ENCODE peak calls at places on chromosome 2, in six cellular contexts. X is activated CD4-positive, alpha-beta T cell treated with anti-CD3 and anti-CD28 coated beads, Interleukin-2, amount 50 U/mL, for 48 hours; H is HTR-8/SVneo; D is stimulated activated CD4-positive, alpha-beta T cell treated with anti-CD3 and anti-CD28 coated beads, Interleukin-2, amount 100 ng/mL, for 48 hours; B is activated CD8-positive, alpha-beta memory T cell treated with anti-CD3 and anti-CD28 coated beads, Interleukin-2, amount 10 ng/mL, durations not matched to agents 7 days and 5 days; W is NCI-H1105. A is an unnamed sample.

GRCh38 chr2:223585691-223586090 is 16.5 kb downstream of the SCG2 start:
- DNase-seq in B (no peak), H (no peak), D (no peak), W (peak; percentile 64), X (no peak), A (peak; percentile 39)

GRCh38 chr2:106983305-106983704 is 97.3 kb upstream of the ST6GAL2 start:
- DNase-seq in B (no peak), H (no peak), W (no peak), X (no peak), D (no peak), A (no peak)

GRCh38 chr2:190023860-190024259 is 38.7 kb downstream of the MSTN start:
- DNase-seq in X (no peak), W (peak; percentile 33), B (no peak), H (peak; percentile 20), D (no peak), A (peak; percentile 13)

GRCh38 chr2:70958759-70959158 is 19.7 kb upstream of the ANKRD53 start:
- DNase-seq in D (no peak), H (no peak), W (no peak), B (peak; percentile 39), X (no peak), A (no peak)

GRCh38 chr2:225027061-225027762 is 15.1 kb downstream of the DOCK10 start:
- DNase-seq in H (no peak), W (no peak), D (no peak), B (no peak), X (no peak), A (no peak)

GRCh38 chr2:1603059-1603458 is 141.3 kb downstream of the PXDN start:
- DNase-seq in W (no peak), D (no peak), B (no peak), H (no peak), X (no peak), A (no peak)

GRCh38 chr2:193793914-193794313 is 1599.2 kb upstream of the TMEFF2 start:
- DNase-seq in W (no peak), D (no peak), X (no peak), H (peak; percentile 3), B (no peak), A (no peak)

GRCh38 chr2:9050122-9050809 is 46.8 kb upstream of the MBOAT2 start:
- DNase-seq in D (no peak), X (no peak), B (no peak), W (no peak), H (no peak), A (no peak)

GRCh38 chr2:239790721-239791120 is 234.4 kb downstream of the NDUFA10 start:
- DNase-seq in B (no peak), X (no peak), D (no peak), W (no peak), H (no peak), A (no peak)

GRCh38 chr2:173373286-173373685 is 18.6 kb downstream of the CDCA7 start:
- DNase-seq in D (no peak), B (no peak), W (no peak), X (no peak), H (no peak), A (no peak)

GRCh38 chr2:68441179-68441993 is 25.7 kb downstream of the FBXO48 start:
- DNase-seq in W (peak; percentile 75), X (peak; percentile 86), D (peak; percentile 84), B (peak; percentile 94), H (peak; percentile 45), A (peak; percentile 93)

GRCh38 chr2:84636080-84636971 is 120.0 kb downstream of the DNAH6 start:
- DNase-seq in W (no peak), B (no peak), D (no peak), H (no peak), X (no peak), A (no peak)

GRCh38 chr2:95305341-95306058 is 8.4 kb downstream of the KCNIP3 start:
- DNase-seq in X (no peak), B (no peak), H (no peak), W (no peak), D (no peak), A (no peak)

GRCh38 chr2:62461707-62462106 is 44.3 kb downstream of the TMEM17 start:
- DNase-seq in W (no peak), H (no peak), B (no peak), X (no peak), D (no peak), A (peak; percentile 71)

GRCh38 chr2:182870227-182870626 is 3.8 kb upstream of the FRZB start:
- DNase-seq in X (peak; percentile 11), H (no peak), D (no peak), W (no peak), B (no peak), A (no peak)

GRCh38 chr2:207239222-207239674 is 73.5 kb upstream of the KLF7 start:
- DNase-seq in H (peak; percentile 83), D (no peak), B (no peak), W (no peak), X (peak; percentile 62), A (peak; percentile 99)

GRCh38 chr2:217451634-217452033 is 551.2 kb downstream of the TNS1 start:
- DNase-seq in B (no peak), X (no peak), W (no peak), H (peak; percentile 42), D (no peak), A (no peak)

GRCh38 chr2:110097506-110098220 is 18.0 kb downstream of the MALL start:
- DNase-seq in B (no peak), D (no peak), W (no peak), H (no peak), X (no peak), A (no peak)

GRCh38 chr2:232633413-232634318 is at the start of gene EFHD1:
- DNase-seq in B (peak; percentile 64), W (peak; percentile 60), X (peak; percentile 68), H (peak; percentile 75), D (peak; percentile 46), A (peak; percentile 59)

GRCh38 chr2:192783643-192784042 is 588.9 kb upstream of the TMEFF2 start:
- DNase-seq in B (no peak), W (no peak), X (no peak), D (no peak), H (no peak), A (no peak)

GRCh38 chr2:180742809-180743208 is 237.6 kb upstream of the UBE2E3 start:
- DNase-seq in X (no peak), B (no peak), W (no peak), H (peak; percentile 62), D (no peak), A (no peak)

GRCh38 chr2:191959209-191959608 is 112.3 kb upstream of the CAVIN2 start:
- DNase-seq in H (no peak), W (peak; percentile 36), X (no peak), D (no peak), B (no peak), A (no peak)

GRCh38 chr2:88684519-88684918 is 7.0 kb upstream of the RPIA start:
- DNase-seq in B (no peak), D (no peak), W (no peak), H (no peak), X (no peak), A (no peak)

GRCh38 chr2:208698114-208698513 is 291.5 kb downstream of the PTH2R start:
- DNase-seq in B (no peak), X (no peak), H (no peak), D (no peak), W (no peak), A (no peak)

GRCh38 chr2:200591308-200591707 is 5.5 kb downstream of the AOX1 start:
- DNase-seq in B (no peak), H (no peak), D (no peak), W (no peak), X (no peak), A (no peak)

GRCh38 chr2:234451242-234451641 is 45.6 kb downstream of the ARL4C start:
- DNase-seq in W (no peak), X (no peak), B (no peak), H (no peak), D (no peak), A (no peak)